ENCODE peak calls at places on chromosomes 7 and 10, in five cellular contexts. D is GM03348, W is astrocyte, C is GOT3, A is hippocampal formation. J is an unnamed sample.
A peak's percentile ranks its signal among the peaks of the same experiment; 100 is the strongest.

GRCh38 chr7:116177009-116177408 is 33.3 kb upstream of the TES start:
- DNase-seq in D (peak; percentile 62), W (peak; percentile 94), C (no peak), A (no peak), J (peak; percentile 95)

GRCh38 chr7:119482209-119482608 is 790.8 kb upstream of the KCND2 start:
- DNase-seq in D (peak; percentile 12), W (no peak), C (no peak), A (no peak), J (peak; percentile 26)

GRCh38 chr7:78435355-78435754 is 636.8 kb downstream of the PHTF2 start:
- DNase-seq in D (no peak), W (no peak), C (no peak), A (no peak), J (peak; percentile 10)

GRCh38 chr7:66517212-66517909 is 111.3 kb upstream of the KCTD7 start:
- DNase-seq in D (peak; percentile 4), W (peak; percentile 14), C (no peak), A (no peak), J (peak; percentile 58)

GRCh38 chr10:43390791-43391190 is 18.2 kb downstream of the HNRNPF start:
- DNase-seq in D (peak; percentile 51), W (peak; percentile 16), C (no peak), A (peak; percentile 53), J (peak; percentile 54)

GRCh38 chr10:123804716-123805115 is 86.9 kb downstream of the CPXM2 start:
- DNase-seq in D (peak; percentile 44), W (peak; percentile 1), C (no peak), A (no peak), J (peak; percentile 33)

GRCh38 chr7:77687747-77688144 is 8.5 kb upstream of the RSBN1L start:
- DNase-seq in D (no peak), W (no peak), C (no peak), A (no peak), J (no peak)

GRCh38 chr7:45035909-45036308 is 35.9 kb downstream of the CCM2 start:
- DNase-seq in D (no peak), W (no peak), C (no peak), A (no peak), J (no peak)

GRCh38 chr7:147411011-147411614 is 1179.5 kb upstream of the C7orf33 start:
- DNase-seq in D (peak; percentile 13), W (no peak), C (no peak), A (no peak), J (no peak)